ENCODE peak calls at places on chromosomes 4 and X, in nine cellular contexts. S, Q, N, J, Y, W, E, V and P are unnamed samples. For H3K36me3 and H3K27me3, the result is how much of the 10 kb centered on the place peaks cover.

GRCh38 chr4:17810260-17811077 is at the start of the genes DCAF16 and NCAPG:
- DNase-seq in S (peak), Q (peak), N (peak), J (peak), Y (peak), W (peak), E (peak), V (peak), P (peak)

GRCh38 chrX:52420824-52421443 is 52.1 kb downstream of the XAGE2 start:
- DNase-seq in S (no peak), Q (no peak), N (no peak), J (no peak), Y (no peak), W (no peak), E (no peak), V (no peak), P (no peak)

GRCh38 chr4:174702974-174703478 is 126.0 kb downstream of the GLRA3 start:
- DNase-seq in S (peak), Q (no peak), N (no peak), J (no peak), Y (no peak), W (no peak), E (no peak), V (no peak), P (no peak)

GRCh38 chr4:32789026-32789608 is 2068.9 kb downstream of the PCDH7 start:
- DNase-seq in S (no peak), Q (peak), N (no peak), J (no peak), Y (no peak), W (no peak), E (peak), V (no peak), P (no peak)

GRCh38 chr4:52665592-52665991 is 6.5 kb upstream of the USP46 start:
- DNase-seq in S (no peak), Q (peak), N (no peak), J (no peak), Y (no peak), W (no peak), E (no peak), V (no peak), P (no peak)

GRCh38 chr4:108146819-108147218 is 21.9 kb downstream of the LEF1 start:
- DNase-seq in S (no peak), Q (no peak), N (no peak), J (no peak), Y (no peak), W (no peak), E (no peak), V (no peak), P (no peak)

GRCh38 chr4:142126890-142127497 is 490.6 kb downstream of the IL15 start:
- DNase-seq in S (peak), Q (peak), N (no peak), J (no peak), Y (no peak), W (peak), E (peak), V (peak), P (peak)

GRCh38 chr4:61648264-61648663 is 448.1 kb downstream of the ADGRL3 start:
- DNase-seq in S (no peak), Q (no peak), N (no peak), J (no peak), Y (no peak), W (no peak), E (no peak), V (no peak), P (no peak)

GRCh38 chr4:52659722-52660261 is 691 bp upstream of the USP46 start:
- DNase-seq in S (peak), Q (peak), N (peak), J (no peak), Y (peak), W (peak), E (no peak), V (peak), P (peak)

GRCh38 chrX:22975786-22976185 is 24.0 kb upstream of the DDX53 start:
- DNase-seq in S (no peak), Q (no peak), N (no peak), J (no peak), Y (no peak), W (no peak), E (no peak), V (no peak), P (no peak)

GRCh38 chrX:94831364-94831763 is 1157.4 kb downstream of the FAM133A start:
- DNase-seq in S (no peak), Q (peak), N (no peak), J (no peak), Y (no peak), W (no peak), E (no peak), V (no peak), P (no peak)

GRCh38 chr4:54228064-54228527 is 997 bp upstream of the PDGFRA start:
- DNase-seq in S (peak), Q (peak), N (peak), J (no peak), Y (peak), W (peak), E (no peak), V (peak), P (no peak)

GRCh38 chr4:2484993-2485392 is 16.1 kb downstream of the RNF4 start:
- DNase-seq in S (no peak), Q (no peak), N (peak), J (no peak), Y (peak), W (peak), E (no peak), V (no peak), P (peak)

GRCh38 chr4:105594094-105595010 is 41.9 kb downstream of the ARHGEF38 start:
- DNase-seq in S (no peak), Q (peak), N (no peak), J (no peak), Y (no peak), W (no peak), E (no peak), V (no peak), P (peak)

GRCh38 chrX:19839770-19840254 is 47.6 kb downstream of the SH3KBP1 start:
- DNase-seq in S (no peak), Q (peak), N (no peak), J (no peak), Y (no peak), W (no peak), E (no peak), V (no peak), P (peak)

GRCh38 chr4:178665916-178666315 is 1223.7 kb upstream of the AGA start:
- DNase-seq in S (no peak), Q (no peak), N (no peak), J (no peak), Y (no peak), W (no peak), E (no peak), V (no peak), P (no peak)

GRCh38 chr4:19030536-19030935 is 1009.0 kb upstream of the LCORL start:
- DNase-seq in S (no peak), Q (no peak), N (no peak), J (no peak), Y (no peak), W (no peak), E (no peak), V (no peak), P (no peak)

GRCh38 chrX:20623448-20623847 is 356.7 kb upstream of the RPS6KA3 start:
- DNase-seq in S (peak), Q (peak), N (no peak), J (no peak), Y (no peak), W (no peak), E (no peak), V (no peak), P (no peak)

GRCh38 chr4:158013858-158014257 is 159.0 kb downstream of the GASK1B start:
- DNase-seq in S (peak), Q (peak), N (no peak), J (no peak), Y (no peak), W (no peak), E (no peak), V (no peak), P (no peak)

GRCh38 chrX:54633641-54634040 is 103.6 kb downstream of the GNL3L start:
- DNase-seq in S (peak), Q (no peak), N (no peak), J (no peak), Y (no peak), W (no peak), E (no peak), V (no peak), P (no peak)

GRCh38 chrX:34918856-34919255 is 23.7 kb upstream of the FAM47B start:
- DNase-seq in S (peak), Q (peak), N (no peak), J (no peak), Y (no peak), W (no peak), E (no peak), V (peak), P (no peak)

GRCh38 chrX:18406531-18407266 is 18.7 kb upstream of the CDKL5 start:
- DNase-seq in S (no peak), Q (peak), N (no peak), J (no peak), Y (no peak), W (no peak), E (no peak), V (no peak), P (no peak)

GRCh38 chr4:184330008-184330400 is 112.3 kb upstream of the ENPP6 start:
- DNase-seq in S (peak), Q (peak), N (peak), J (no peak), Y (peak), W (no peak), E (no peak), V (no peak), P (peak)

GRCh38 chr4:185219551-185220344 is 10.3 kb downstream of the SNX25 start:
- DNase-seq in S (peak), Q (no peak), N (no peak), J (no peak), Y (no peak), W (peak), E (no peak), V (no peak), P (no peak)

GRCh38 chr4:108053281-108053701 is 63.6 kb downstream of the HADH start:
- DNase-seq in S (no peak), Q (no peak), N (no peak), J (no peak), Y (no peak), W (no peak), E (no peak), V (no peak), P (no peak)

GRCh38 chr4:3069661-3070199 is 4.6 kb downstream of the HTT-AS start:
- DNase-seq in S (no peak), Q (no peak), N (no peak), J (no peak), Y (peak), W (no peak), E (no peak), V (no peak), P (no peak)

GRCh38 chr4:110830461-110830860 is 207.6 kb upstream of the PITX2 start:
- DNase-seq in S (no peak), Q (no peak), N (no peak), J (no peak), Y (no peak), W (no peak), E (no peak), V (no peak), P (no peak)

GRCh38 chr4:130257271-130257670 is 1161.3 kb downstream of the C4orf33 start:
- DNase-seq in S (peak), Q (peak), N (no peak), J (no peak), Y (no peak), W (no peak), E (peak), V (no peak), P (no peak)

GRCh38 chr4:1233641-1234277 is 15.2 kb downstream of the CTBP1 start:
- DNase-seq in S (no peak), Q (no peak), N (peak), J (peak), Y (peak), W (peak), E (no peak), V (no peak), P (no peak)

GRCh38 chrX:39839371-39839770 is 258.4 kb downstream of the BCOR start:
- DNase-seq in S (no peak), Q (no peak), N (no peak), J (no peak), Y (no peak), W (no peak), E (no peak), V (no peak), P (no peak)

GRCh38 chr4:163744861-163745260 is 250.4 kb downstream of the TMA16 start:
- DNase-seq in S (no peak), Q (no peak), N (no peak), J (no peak), Y (no peak), W (no peak), E (no peak), V (no peak), P (peak)

GRCh38 chr4:119664168-119664907 is 35.7 kb upstream of the PDE5A start:
- DNase-seq in S (no peak), Q (no peak), N (no peak), J (no peak), Y (no peak), W (no peak), E (no peak), V (no peak), P (no peak)

GRCh38 chr4:113760094-113760851 is 1.3 kb downstream of the CAMK2D start:
- DNase-seq in S (peak), Q (peak), N (peak), J (no peak), Y (peak), W (peak), E (no peak), V (no peak), P (no peak)

GRCh38 chr4:113760852-113761681 is 471 bp downstream of the CAMK2D start:
- DNase-seq in S (peak), Q (peak), N (peak), J (peak), Y (peak), W (peak), E (no peak), V (peak), P (peak)

GRCh38 chr4:113761682-113762060 is at the start of gene CAMK2D:
- DNase-seq in S (peak), Q (peak), N (peak), J (peak), Y (peak), W (peak), E (no peak), V (peak), P (peak)

GRCh38 chr4:113762851-113763172 is 1.3 kb upstream of the CAMK2D start:
- DNase-seq in S (no peak), Q (no peak), N (no peak), J (no peak), Y (no peak), W (no peak), E (no peak), V (no peak), P (no peak)

GRCh38 chr4:113762061-113762850 is 718 bp upstream of the CAMK2D start:
- DNase-seq in S (peak), Q (peak), N (peak), J (peak), Y (peak), W (peak), E (peak), V (peak), P (peak)
- TF ChIP-seq CTCF in S (no peak), Q (no peak), N (peak), J (peak), Y (peak), W (no peak), E (no peak), V (no peak), P (no peak)

GRCh38 chrX:136214551-136214950 is 36.6 kb downstream of the MAP7D3 start:
- DNase-seq in S (peak), Q (peak), N (no peak), J (no peak), Y (no peak), W (no peak), E (no peak), V (no peak), P (no peak)
- H3K36me3 ChIP-seq in S (under half), Q (under half), N (under half), J (under half), Y (under half), W (under half), E (under half), V (under half), P (under half)

GRCh38 chrX:50814701-50815476 is 895 bp upstream of the SHROOM4 start:
- DNase-seq in S (no peak), Q (peak), N (no peak), J (no peak), Y (no peak), W (no peak), E (no peak), V (no peak), P (no peak)

GRCh38 chrX:50818986-50819385 is 5.0 kb upstream of the SHROOM4 start:
- DNase-seq in S (no peak), Q (no peak), N (no peak), J (no peak), Y (no peak), W (no peak), E (no peak), V (no peak), P (no peak)

GRCh38 chrX:50812995-50813842 is 775 bp downstream of the SHROOM4 start:
- DNase-seq in S (peak), Q (peak), N (peak), J (peak), Y (peak), W (peak), E (no peak), V (peak), P (no peak)

DNA sequence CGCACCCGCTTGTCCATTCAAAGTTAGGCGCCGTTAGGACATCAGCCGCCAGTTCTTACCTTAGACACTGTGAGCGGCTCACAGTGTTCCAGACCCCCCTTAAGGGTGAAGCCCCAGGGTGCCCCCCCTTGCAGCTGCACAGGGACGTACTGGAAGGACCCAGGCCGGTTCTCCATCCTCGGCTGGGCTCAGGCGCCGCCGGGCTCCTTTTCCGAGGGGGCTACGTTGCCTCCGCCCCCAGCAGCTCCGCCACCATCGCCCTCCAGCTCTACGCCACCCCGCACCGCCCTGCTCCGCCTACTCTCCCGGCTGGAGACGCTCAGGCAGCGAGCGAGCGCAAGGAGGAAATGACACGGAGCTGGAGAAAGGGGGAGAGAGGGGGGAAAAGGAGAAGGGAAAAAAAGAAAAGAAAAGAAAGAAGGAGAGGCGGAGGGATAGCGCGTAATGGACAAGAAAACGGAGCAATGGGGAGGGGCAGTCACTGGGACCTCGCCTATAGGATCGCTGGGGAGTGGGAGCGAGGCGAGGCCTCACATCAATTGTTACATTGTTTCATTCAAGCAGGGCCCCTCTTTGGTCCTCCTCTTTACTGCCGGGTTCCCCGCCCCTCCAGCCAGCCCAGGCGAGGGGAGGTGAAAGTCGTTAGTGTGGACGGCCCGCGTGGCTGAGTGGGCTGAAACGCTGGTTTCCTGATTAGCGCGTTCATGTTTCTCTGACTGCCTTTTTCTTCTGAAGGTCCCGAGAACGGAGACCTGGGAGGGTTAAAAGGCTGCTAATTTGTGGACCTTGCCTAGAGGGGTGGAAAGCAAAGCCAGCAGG is at the start of gene SHROOM4:
- DNase-seq in S (peak), Q (no peak), N (peak), J (no peak), Y (peak), W (no peak), E (no peak), V (no peak), P (no peak)
- H3K27me3 ChIP-seq in S (under half), Q (under half), N (under half), J (under half), Y (under half), W (under half), E (under half), V (under half), P (under half)

DNA sequence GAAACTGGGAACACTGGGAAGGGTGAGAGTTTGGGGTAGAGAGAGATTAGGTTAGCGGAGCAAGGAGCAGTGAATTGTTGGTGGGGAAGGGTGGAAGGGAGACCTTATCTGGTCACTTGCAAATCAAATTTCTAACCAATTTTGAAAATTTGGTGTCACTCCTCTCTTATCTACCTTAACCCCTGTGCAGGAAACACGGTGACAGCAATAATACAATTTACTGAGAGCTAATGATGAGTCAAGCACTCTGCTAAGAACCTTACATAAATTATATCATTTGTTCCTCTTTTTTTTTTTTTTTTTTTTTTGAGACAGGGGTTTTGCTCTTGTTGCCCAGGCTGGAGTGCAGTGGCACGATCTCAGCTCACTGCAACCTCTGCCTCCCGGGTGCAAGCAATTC is 116.4 kb downstream of the C4orf51 start:
- DNase-seq in S (no peak), Q (no peak), N (no peak), J (no peak), Y (no peak), W (no peak), E (no peak), V (no peak), P (no peak)
- TF ChIP-seq CTCF in S (no peak), Q (no peak), N (no peak), J (no peak), Y (no peak), W (no peak), E (no peak), V (no peak), P (no peak)

GRCh38 chr4:154039435-154040061 is 250.7 kb upstream of the SFRP2 start:
- DNase-seq in S (no peak), Q (no peak), N (no peak), J (no peak), Y (no peak), W (no peak), E (no peak), V (no peak), P (no peak)
- H3K36me3 ChIP-seq in S (under half), Q (under half), N (under half), J (under half), Y (under half), W (under half), E (under half), V (under half), P (under half)

DNA sequence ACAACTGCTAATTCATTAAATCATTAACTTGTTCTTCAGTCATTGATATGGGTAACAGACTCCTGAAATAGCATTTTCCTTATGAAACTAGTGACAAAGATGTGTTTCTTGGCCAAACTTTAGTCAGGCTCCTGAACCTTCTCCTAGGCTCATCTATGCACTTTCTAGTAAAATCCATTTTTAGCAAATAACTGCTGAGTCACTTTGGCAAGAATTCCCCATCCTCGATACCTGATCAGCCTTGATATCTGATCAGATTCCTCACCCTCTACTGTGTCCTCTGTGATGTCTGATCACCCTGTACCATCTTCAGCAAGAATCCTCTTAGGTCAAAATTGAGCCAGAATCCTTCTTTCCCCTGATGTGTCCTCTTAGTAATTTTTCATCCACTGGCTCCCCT is 161.2 kb upstream of the TAPT1 start:
- DNase-seq in S (no peak), Q (no peak), N (no peak), J (no peak), Y (no peak), W (no peak), E (no peak), V (no peak), P (no peak)
- H3K27me3 ChIP-seq in S (under half), Q (under half), N (under half), J (under half), Y (under half), W (under half), E (under half), V (under half), P (under half)

GRCh38 chr4:166501941-166502382 is 628.9 kb downstream of the TLL1 start:
- DNase-seq in S (peak), Q (no peak), N (no peak), J (no peak), Y (no peak), W (no peak), E (no peak), V (no peak), P (peak)
- TF ChIP-seq CTCF in S (peak), Q (peak), N (peak), J (peak), Y (no peak), W (peak), E (peak), V (peak), P (peak)

DNA sequence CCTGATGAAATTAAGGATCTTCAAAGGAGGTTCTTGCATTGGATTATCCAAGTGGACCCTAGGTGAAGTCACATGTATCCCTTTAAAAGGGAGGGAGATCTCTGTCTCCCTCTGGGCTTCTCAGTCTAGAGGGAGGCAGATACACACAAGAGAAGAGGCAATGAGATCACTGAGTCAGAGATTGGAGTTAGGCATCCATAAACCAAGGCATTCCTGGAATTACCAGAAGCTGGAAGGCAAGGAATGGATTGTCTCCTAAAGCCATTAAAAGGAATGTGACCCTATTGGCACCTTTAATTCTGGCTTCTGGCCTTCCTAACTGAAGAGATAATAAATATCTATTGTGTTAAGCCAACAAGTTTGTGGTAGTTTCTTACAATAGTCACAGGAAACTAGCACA is 383.2 kb downstream of the PACRGL start:
- DNase-seq in S (no peak), Q (no peak), N (no peak), J (no peak), Y (no peak), W (no peak), E (no peak), V (no peak), P (no peak)
- H3K36me3 ChIP-seq in S (under half), Q (under half), N (under half), J (under half), Y (under half), W (under half), E (under half), V (under half), P (under half)